ENCODE peak calls at places on chromosomes 6 and 20, in four cellular contexts. X, T, S and Y are unnamed samples.
A peak's percentile ranks its signal among the peaks of the same experiment; 100 is the strongest.

GRCh38 chr6:41306187-41306854 is 19.8 kb upstream of the TREM1 start:
- DNase-seq in X (no peak), T (no peak), S (peak; percentile 54), Y (peak; percentile 76)

GRCh38 chr6:158170656-158171081 is 2.5 kb downstream of the GTF2H5 start:
- DNase-seq in X (no peak), T (no peak), S (no peak), Y (no peak)

GRCh38 chr6:90596967-90597539 is 10.2 kb upstream of the MAP3K7 start:
- DNase-seq in X (no peak), T (no peak), S (no peak), Y (no peak)

GRCh38 chr6:91812596-91813274 is 1225.9 kb upstream of the MAP3K7 start:
- DNase-seq in X (no peak), T (no peak), S (no peak), Y (no peak)

GRCh38 chr20:25178563-25179438 is 16.7 kb upstream of the ENTPD6 start:
- DNase-seq in X (no peak), T (no peak), S (peak; percentile 65), Y (peak; percentile 27)

GRCh38 chr20:10670521-10671220 is 3.1 kb downstream of the JAG1 start:
- DNase-seq in X (no peak), T (peak; percentile 82), S (no peak), Y (no peak)

GRCh38 chr6:129679758-129680157 is 30.2 kb downstream of the ARHGAP18 start:
- DNase-seq in X (no peak), T (no peak), S (no peak), Y (peak; percentile 43)

GRCh38 chr20:61353261-61353995 is 101.4 kb downstream of the CDH4 start:
- DNase-seq in X (no peak), T (no peak), S (no peak), Y (no peak)

GRCh38 chr6:149130093-149130872 is 187.2 kb upstream of the TAB2 start:
- DNase-seq in X (no peak), T (no peak), S (no peak), Y (no peak)

GRCh38 chr6:76221525-76221924 is 149.1 kb upstream of the IMPG1 start:
- DNase-seq in X (no peak), T (no peak), S (no peak), Y (no peak)

GRCh38 chr20:46994341-46994740 is 99.7 kb downstream of the EYA2 start:
- DNase-seq in X (no peak), T (peak; percentile 69), S (no peak), Y (no peak)

GRCh38 chr6:16006681-16007080 is 122.2 kb upstream of the MYLIP start:
- DNase-seq in X (no peak), T (no peak), S (no peak), Y (no peak)

GRCh38 chr6:45614488-45615285 is 237.0 kb upstream of the SUPT3H start:
- DNase-seq in X (no peak), T (no peak), S (no peak), Y (no peak)

GRCh38 chr6:162873537-162873936 is 145.8 kb downstream of the PACRG start:
- DNase-seq in X (no peak), T (no peak), S (no peak), Y (no peak)

GRCh38 chr20:51563597-51564332 is 21.2 kb upstream of the NFATC2 start:
- DNase-seq in X (no peak), T (no peak), S (peak; percentile 58), Y (peak; percentile 85)

GRCh38 chr6:38214159-38214558 is 394.6 kb downstream of the ZFAND3 start:
- DNase-seq in X (no peak), T (no peak), S (no peak), Y (no peak)

GRCh38 chr20:50517817-50518154 is 7.6 kb downstream of the PTPN1 start:
- DNase-seq in X (no peak), T (no peak), S (no peak), Y (no peak)

GRCh38 chr20:50482396-50482890 is 27.7 kb upstream of the PTPN1 start:
- DNase-seq in X (no peak), T (no peak), S (no peak), Y (peak; percentile 65)

GRCh38 chr6:24933868-24934401 is 1.8 kb downstream of the RIPOR2 start:
- DNase-seq in X (no peak), T (no peak), S (peak; percentile 12), Y (peak; percentile 56)

GRCh38 chr6:43910638-43911353 is 140.8 kb downstream of the VEGFA start:
- DNase-seq in X (no peak), T (no peak), S (no peak), Y (no peak)

GRCh38 chr6:78953798-78954197 is 86.4 kb downstream of the IRAK1BP1 start:
- DNase-seq in X (no peak), T (no peak), S (no peak), Y (no peak)

GRCh38 chr6:124977067-124977908 is 15.1 kb downstream of the RNF217 start:
- DNase-seq in X (no peak), T (no peak), S (no peak), Y (no peak)

GRCh38 chr6:139973602-139974373 is 599.3 kb upstream of the CITED2 start:
- DNase-seq in X (no peak), T (no peak), S (no peak), Y (no peak)

GRCh38 chr6:7377961-7378360 is 11.6 kb downstream of the CAGE1 start:
- DNase-seq in X (no peak), T (no peak), S (no peak), Y (no peak)

GRCh38 chr6:70241031-70241430 is 61.9 kb downstream of the COL9A1 start:
- DNase-seq in X (no peak), T (no peak), S (no peak), Y (no peak)

GRCh38 chr6:104281370-104281769 is 578.3 kb downstream of the HACE1 start:
- DNase-seq in X (peak; percentile 10), T (no peak), S (no peak), Y (no peak)

GRCh38 chr6:109458774-109459531 is 3.4 kb upstream of the MICAL1 start:
- DNase-seq in X (no peak), T (peak; percentile 56), S (no peak), Y (no peak)

GRCh38 chr6:87908978-87909802 is 138.5 kb upstream of the SPACA1 start:
- DNase-seq in X (no peak), T (no peak), S (no peak), Y (no peak)

GRCh38 chr6:52317841-52318581 is 33.5 kb upstream of the MCM3 start:
- DNase-seq in X (no peak), T (peak; percentile 62), S (no peak), Y (no peak)

GRCh38 chr6:109187399-109188114 is 92.2 kb downstream of the CEP57L1 start:
- DNase-seq in X (peak; percentile 9), T (no peak), S (peak; percentile 54), Y (peak; percentile 66)

DNA sequence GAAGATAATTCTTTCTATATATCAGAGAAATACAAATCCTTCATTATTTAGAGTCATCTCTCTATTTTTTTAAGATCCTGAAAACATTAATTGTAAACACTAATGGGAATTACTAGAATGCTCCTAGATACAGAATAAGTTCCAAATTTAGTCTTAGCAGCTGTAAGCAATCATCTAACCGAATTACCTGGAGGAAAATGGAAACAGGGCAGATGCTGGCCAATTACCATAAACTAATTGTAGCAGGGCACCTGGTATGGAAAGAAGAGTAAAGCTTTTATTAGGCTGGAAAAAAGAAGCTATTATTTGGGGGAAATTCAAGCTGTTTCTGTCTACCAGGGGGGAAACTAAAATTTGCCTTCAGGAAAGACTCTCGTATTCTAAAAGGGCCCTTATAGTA is 257.5 kb downstream of the MMUT start:
- DNase-seq in X (no peak), T (no peak), S (peak; percentile 17), Y (no peak)
- TF ChIP-seq NRF1 in X (no peak), T (no peak), S (no peak), Y (no peak)

GRCh38 chr6:138520463-138520862 is 21.2 kb upstream of the NHSL1 start:
- DNase-seq in X (no peak), T (no peak), S (peak; percentile 4), Y (no peak)

GRCh38 chr6:138524526-138524925 is 25.2 kb upstream of the NHSL1 start:
- DNase-seq in X (no peak), T (no peak), S (no peak), Y (no peak)

GRCh38 chr6:138523347-138524210 is 24.3 kb upstream of the NHSL1 start:
- DNase-seq in X (no peak), T (no peak), S (no peak), Y (no peak)

GRCh38 chr6:138522611-138523010 is 23.3 kb upstream of the NHSL1 start:
- DNase-seq in X (no peak), T (no peak), S (no peak), Y (no peak)

DNA sequence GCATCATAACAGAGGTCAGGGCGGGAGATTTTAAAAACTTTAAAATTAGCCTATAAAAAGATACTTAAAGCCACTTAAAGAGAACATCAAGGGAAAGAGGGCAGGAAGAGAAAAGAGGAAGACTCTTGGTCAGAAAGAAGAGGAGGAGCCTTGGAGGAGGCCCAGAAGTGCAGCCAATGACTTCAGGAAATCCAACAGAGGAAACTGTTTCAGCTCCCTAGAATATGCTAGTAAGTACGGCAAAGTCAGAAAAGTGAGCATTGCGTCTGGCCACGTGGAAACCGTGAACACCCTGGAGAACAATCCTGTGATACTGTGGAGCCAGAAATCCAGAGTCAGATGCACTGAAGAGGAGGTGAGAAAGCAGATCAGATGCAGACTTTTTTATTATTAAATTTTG is 22.5 kb upstream of the NHSL1 start:
- DNase-seq in X (no peak), T (no peak), S (no peak), Y (no peak)
- TF ChIP-seq NRF1 in X (no peak), T (no peak), S (no peak), Y (no peak)

GRCh38 chr6:35174043-35174434 is 32.9 kb upstream of the TCP11 start:
- DNase-seq in X (no peak), T (no peak), S (no peak), Y (no peak)
- TF ChIP-seq NRF1 in X (no peak), T (no peak), S (no peak), Y (no peak)

GRCh38 chr20:44129996-44130718 is 56.8 kb downstream of the JPH2 start:
- DNase-seq in X (no peak), T (no peak), S (no peak), Y (no peak)
- TF ChIP-seq NRF1 in X (no peak), T (no peak), S (no peak), Y (no peak)

DNA sequence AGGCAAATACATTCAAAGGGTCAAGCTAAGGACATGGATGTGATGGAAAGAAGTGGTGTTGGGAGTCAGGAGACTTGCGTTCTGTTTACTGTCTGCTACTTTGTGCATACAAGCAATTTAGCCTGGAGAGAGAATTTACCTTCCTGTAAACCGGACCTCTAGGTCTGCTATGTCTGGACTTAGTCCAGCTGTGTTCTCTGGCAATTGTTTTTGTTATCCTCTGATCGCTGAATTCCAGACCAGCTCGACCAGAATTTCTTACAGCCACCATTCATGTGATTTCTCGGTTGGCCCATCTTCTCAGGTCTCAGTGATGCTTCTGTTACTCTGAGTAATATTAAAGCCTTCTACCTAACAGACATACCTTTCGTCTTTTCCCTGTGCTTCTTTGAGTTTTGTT is 75.2 kb downstream of the LRRC1 start:
- DNase-seq in X (no peak), T (no peak), S (no peak), Y (no peak)
- TF ChIP-seq NRF1 in X (no peak), T (no peak), S (no peak), Y (no peak)